ENCODE peak calls at places on chromosomes 7 and 10, in nine cellular contexts. U is transverse colon, P is HepG2, B is tibial nerve, Y is A549, J is ovary, Z is sigmoid colon, G is SK-N-SH, T is stomach. O is an unnamed sample.
A peak's percentile ranks its signal among the peaks of the same experiment; 100 is the strongest.

GRCh38 chr7:151864081-151864480 is 12.8 kb downstream of the PRKAG2 start:
- DNase-seq in U (no peak), P (no peak), B (no peak), Y (peak; percentile 16), J (peak; percentile 23), Z (no peak), G (no peak), T (no peak), O (no peak)

GRCh38 chr10:113073549-113074189 is 123.6 kb downstream of the TCF7L2 start:
- DNase-seq in U (peak; percentile 86), P (peak; percentile 91), B (peak; percentile 44), Y (peak; percentile 99), J (peak; percentile 68), Z (peak; percentile 93), G (peak; percentile 23), T (peak; percentile 79), O (no peak)

GRCh38 chr10:79898597-79899325 is 50.1 kb downstream of the SFTPD start:
- DNase-seq in U (no peak), P (no peak), B (no peak), Y (no peak), J (no peak), Z (no peak), G (no peak), T (no peak), O (no peak)

GRCh38 chr7:8724080-8724718 is 290.8 kb downstream of the NXPH1 start:
- DNase-seq in U (peak; percentile 42), P (peak; percentile 37), B (no peak), Y (peak; percentile 14), J (no peak), Z (no peak), G (peak; percentile 59), T (peak; percentile 51), O (no peak)

GRCh38 chr10:110425684-110426293 is 71.9 kb upstream of the DUSP5 start:
- DNase-seq in U (no peak), P (peak; percentile 20), B (no peak), Y (peak; percentile 97), J (no peak), Z (no peak), G (no peak), T (no peak), O (peak; percentile 39)

GRCh38 chr7:33841031-33841430 is 64.3 kb upstream of the BMPER start:
- DNase-seq in U (no peak), P (no peak), B (no peak), Y (no peak), J (no peak), Z (no peak), G (no peak), T (no peak), O (no peak)

GRCh38 chr7:136229819-136230609 is 252.9 kb upstream of the MTPN start:
- DNase-seq in U (no peak), P (no peak), B (no peak), Y (no peak), J (no peak), Z (no peak), G (no peak), T (no peak), O (no peak)

GRCh38 chr7:158864507-158864820 is 8.1 kb downstream of the DYNC2I1 start:
- DNase-seq in U (no peak), P (no peak), B (no peak), Y (no peak), J (no peak), Z (peak; percentile 40), G (no peak), T (no peak), O (no peak)

GRCh38 chr10:78600121-78600665 is 468.6 kb upstream of the ZMIZ1 start:
- DNase-seq in U (no peak), P (no peak), B (no peak), Y (no peak), J (no peak), Z (no peak), G (no peak), T (no peak), O (no peak)

GRCh38 chr10:13003004-13003403 is 1.5 kb upstream of the CCDC3 start:
- DNase-seq in U (no peak), P (no peak), B (no peak), Y (no peak), J (no peak), Z (no peak), G (no peak), T (no peak), O (no peak)

GRCh38 chr10:114353383-114353782 is 50.9 kb downstream of the AFAP1L2 start:
- DNase-seq in U (no peak), P (no peak), B (no peak), Y (no peak), J (no peak), Z (no peak), G (no peak), T (no peak), O (no peak)

GRCh38 chr10:114359041-114359952 is 45.0 kb downstream of the AFAP1L2 start:
- DNase-seq in U (no peak), P (no peak), B (no peak), Y (peak; percentile 48), J (no peak), Z (no peak), G (no peak), T (no peak), O (no peak)

GRCh38 chr10:114359953-114360345 is 44.4 kb downstream of the AFAP1L2 start:
- DNase-seq in U (no peak), P (no peak), B (no peak), Y (no peak), J (no peak), Z (no peak), G (no peak), T (no peak), O (no peak)

GRCh38 chr10:114357591-114357990 is 46.7 kb downstream of the AFAP1L2 start:
- DNase-seq in U (no peak), P (no peak), B (no peak), Y (no peak), J (no peak), Z (no peak), G (no peak), T (no peak), O (no peak)

DNA sequence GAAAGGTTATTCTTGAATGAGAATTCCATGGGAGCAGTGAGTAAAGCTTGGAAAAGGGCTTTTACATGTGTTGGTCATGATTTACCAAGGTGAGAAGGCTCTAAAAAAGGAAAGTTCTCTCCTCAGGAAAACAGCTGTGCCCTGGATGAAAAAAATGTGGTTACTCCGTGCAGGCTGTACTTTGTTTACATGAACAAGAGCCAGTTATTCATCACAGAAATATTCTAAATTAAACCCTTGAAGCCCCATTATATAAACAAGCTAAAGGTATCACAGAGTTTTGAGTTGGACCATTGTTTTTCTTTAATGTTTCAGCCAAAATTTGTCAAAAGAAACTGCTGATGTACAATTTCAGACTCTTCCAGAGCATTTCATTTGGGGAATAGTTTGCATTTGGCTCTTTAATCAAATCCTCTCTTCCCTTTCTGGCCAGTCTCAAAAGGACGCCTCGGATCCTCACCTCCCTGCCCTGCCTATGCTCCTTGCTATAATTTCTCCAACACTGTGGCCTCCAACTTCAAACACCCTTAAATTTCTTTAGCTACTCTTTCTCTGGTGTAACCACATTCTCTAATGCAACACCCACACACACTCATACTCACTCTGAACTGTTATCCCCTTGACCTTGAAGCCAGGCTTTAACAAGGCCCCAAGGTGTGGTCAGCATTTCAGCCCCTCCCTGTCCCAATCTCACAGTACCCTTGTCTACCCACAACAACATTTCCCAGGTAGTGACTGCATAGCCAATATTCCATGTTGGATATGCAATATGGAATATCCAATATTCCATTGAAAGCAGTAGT is 47.3 kb downstream of the AFAP1L2 start:
- DNase-seq in U (no peak), P (no peak), B (no peak), Y (no peak), J (no peak), Z (no peak), G (no peak), T (no peak), O (no peak)
- H3K4me1 ChIP-seq in U (no peaks in the 10 kb centered on the region), P (no peaks in the 10 kb centered on the region), B (peaks cover 47% of the 10 kb centered on the region), Y (peaks cover 48% of the 10 kb centered on the region), J (peaks cover 13% of the 10 kb centered on the region), Z (peaks cover 26% of the 10 kb centered on the region), G (no peaks in the 10 kb centered on the region), T (peaks cover 32% of the 10 kb centered on the region), O (no peaks in the 10 kb centered on the region)

GRCh38 chr7:156993021-156993924 is 17.2 kb downstream of the MNX1 start:
- DNase-seq in U (no peak), P (no peak), B (no peak), Y (no peak), J (peak; percentile 85), Z (no peak), G (peak; percentile 61), T (peak; percentile 59), O (no peak)
- TF ChIP-seq EP300 in U (no peak), P (no peak), B (no peak), Y (no peak), J (no peak), Z (no peak), G (no peak), T (no peak), O (no peak)

DNA sequence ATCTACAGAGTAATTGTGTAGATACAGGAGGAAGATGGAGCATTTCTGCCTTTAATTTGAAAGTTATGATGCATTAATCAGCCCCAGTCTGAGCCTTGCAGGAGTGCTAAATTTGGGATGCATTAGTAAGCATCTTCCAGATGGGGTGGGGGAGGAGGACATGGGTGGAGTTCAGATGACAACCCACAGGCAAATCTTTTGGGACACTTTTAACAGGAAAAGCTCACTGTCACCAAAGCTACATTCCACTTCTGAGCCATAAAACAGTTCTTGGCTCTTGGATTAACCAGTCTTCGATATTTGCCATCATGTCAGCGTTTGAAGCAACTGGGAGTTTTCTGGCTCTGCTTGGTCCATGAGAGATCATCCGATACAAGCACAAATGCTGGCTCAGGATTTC is 121.1 kb downstream of the CXCL12 start:
- DNase-seq in U (no peak), P (no peak), B (no peak), Y (no peak), J (no peak), Z (no peak), G (no peak), T (no peak), O (no peak)
- H3K27ac ChIP-seq in U (peak overlapping the region; percentile 65), P (no peak overlapping the region), B (peak overlapping the region; percentile 53), Y (no peak overlapping the region), J (no peak overlapping the region), Z (peak overlapping the region; percentile 68), G (peak overlapping the region; percentile 73), T (no peak overlapping the region), O (no peak overlapping the region)

GRCh38 chr7:17230099-17230807 is 68.2 kb upstream of the AHR start:
- DNase-seq in U (no peak), P (no peak), B (no peak), Y (no peak), J (no peak), Z (no peak), G (no peak), T (no peak), O (no peak)

GRCh38 chr7:17233643-17234397 is 64.6 kb upstream of the AHR start:
- DNase-seq in U (no peak), P (no peak), B (no peak), Y (no peak), J (no peak), Z (no peak), G (no peak), T (no peak), O (no peak)

GRCh38 chr7:17234398-17235021 is 63.9 kb upstream of the AHR start:
- DNase-seq in U (peak; percentile 14), P (peak; percentile 32), B (no peak), Y (peak; percentile 87), J (no peak), Z (no peak), G (no peak), T (no peak), O (no peak)

DNA sequence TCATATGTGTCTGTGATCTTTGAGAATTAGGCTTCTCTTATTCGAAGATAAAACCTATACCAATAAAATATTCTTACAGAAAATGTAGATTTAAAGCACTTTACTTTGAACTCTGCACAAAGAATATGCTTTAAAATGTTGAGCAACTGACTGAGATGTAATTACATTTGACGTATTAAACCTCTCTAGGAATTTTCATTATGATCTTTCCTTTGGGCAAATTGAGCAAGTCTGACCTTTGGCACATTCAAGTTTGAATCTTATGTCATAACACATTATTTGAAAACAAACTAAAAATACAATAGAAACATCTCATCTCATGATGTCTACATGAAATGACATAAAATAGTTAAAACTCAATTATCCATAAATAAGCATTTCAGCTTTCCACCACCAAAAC is 69.2 kb upstream of the AHR start:
- DNase-seq in U (no peak), P (no peak), B (no peak), Y (no peak), J (no peak), Z (no peak), G (no peak), T (no peak), O (no peak)
- H3K4me1 ChIP-seq in U (no peaks in the 10 kb centered on the region), P (peaks cover 4% of the 10 kb centered on the region), B (peaks cover 6% of the 10 kb centered on the region), Y (peaks cover 7% of the 10 kb centered on the region), J (no peaks in the 10 kb centered on the region), Z (peaks cover 6% of the 10 kb centered on the region), G (peaks cover 7% of the 10 kb centered on the region), T (no peaks in the 10 kb centered on the region), O (no peaks in the 10 kb centered on the region)